ENCODE peak calls at places on chromosomes 13 and 19, in ten cellular contexts. W, E, H, N, R, T, M, G, D and O are unnamed samples.

GRCh38 chr19:4061178-4061682 is 5.5 kb downstream of the ZBTB7A start:
- DNase-seq in W (peak; percentile 69), E (peak; percentile 72), H (peak; percentile 93), N (no peak), R (no peak), T (no peak), M (peak; percentile 94), G (peak; percentile 93), D (peak; percentile 77), O (no peak)

GRCh38 chr19:43504426-43505185 is at the start of gene PHLDB3:
- DNase-seq in W (peak; percentile 43), E (peak; percentile 66), H (peak; percentile 50), N (no peak), R (no peak), T (peak; percentile 6), M (peak; percentile 76), G (peak; percentile 90), D (peak; percentile 62), O (peak; percentile 58)

GRCh38 chr13:41013834-41014233 is 5.3 kb downstream of the ELF1 start:
- DNase-seq in W (no peak), E (no peak), H (no peak), N (no peak), R (no peak), T (no peak), M (no peak), G (no peak), D (no peak), O (no peak)

GRCh38 chr19:27974082-27974513 is 1238.9 kb downstream of the UQCRFS1 start:
- DNase-seq in W (no peak), E (peak; percentile 16), H (peak; percentile 43), N (no peak), R (no peak), T (no peak), M (no peak), G (no peak), D (no peak), O (peak; percentile 8)

GRCh38 chr13:54945978-54946377 is 1917.4 kb downstream of the OLFM4 start:
- DNase-seq in W (no peak), E (no peak), H (no peak), N (no peak), R (no peak), T (no peak), M (no peak), G (no peak), D (no peak), O (no peak)

GRCh38 chr13:26423634-26424033 is 133.8 kb upstream of the WASF3 start:
- DNase-seq in W (peak; percentile 17), E (no peak), H (no peak), N (no peak), R (no peak), T (no peak), M (peak; percentile 92), G (no peak), D (no peak), O (no peak)

GRCh38 chr13:53379485-53379884 is 350.9 kb downstream of the OLFM4 start:
- DNase-seq in W (no peak), E (no peak), H (no peak), N (no peak), R (no peak), T (no peak), M (no peak), G (no peak), D (no peak), O (no peak)

GRCh38 chr19:17107546-17108452 is 32.2 kb downstream of the MYO9B start:
- DNase-seq in W (peak; percentile 75), E (peak; percentile 64), H (peak; percentile 73), N (no peak), R (no peak), T (peak; percentile 96), M (peak; percentile 97), G (peak; percentile 84), D (peak; percentile 99), O (no peak)

GRCh38 chr13:99005609-99006008 is 27.7 kb upstream of the DOCK9 start:
- DNase-seq in W (no peak), E (no peak), H (no peak), N (no peak), R (no peak), T (no peak), M (no peak), G (no peak), D (no peak), O (no peak)
- TF ChIP-seq POLR2A in W (no peak), E (no peak), H (no peak), N (no peak), R (no peak), T (no peak), M (no peak), G (no peak), D (no peak), O (no peak)

GRCh38 chr19:5893296-5893903 is 10.2 kb downstream of the NDUFA11 start:
- DNase-seq in W (no peak), E (no peak), H (no peak), N (no peak), R (no peak), T (no peak), M (no peak), G (no peak), D (no peak), O (no peak)

GRCh38 chr19:5895409-5895808 is 8.2 kb downstream of the NDUFA11 start:
- DNase-seq in W (no peak), E (no peak), H (no peak), N (no peak), R (no peak), T (no peak), M (no peak), G (no peak), D (no peak), O (no peak)

GRCh38 chr19:5892772-5893275 is 10.8 kb downstream of the NDUFA11 start:
- DNase-seq in W (no peak), E (no peak), H (no peak), N (no peak), R (no peak), T (no peak), M (no peak), G (no peak), D (no peak), O (no peak)

GRCh38 chr19:5894704-5895349 is 8.8 kb downstream of the NDUFA11 start:
- DNase-seq in W (no peak), E (no peak), H (no peak), N (no peak), R (no peak), T (no peak), M (no peak), G (no peak), D (no peak), O (no peak)

DNA sequence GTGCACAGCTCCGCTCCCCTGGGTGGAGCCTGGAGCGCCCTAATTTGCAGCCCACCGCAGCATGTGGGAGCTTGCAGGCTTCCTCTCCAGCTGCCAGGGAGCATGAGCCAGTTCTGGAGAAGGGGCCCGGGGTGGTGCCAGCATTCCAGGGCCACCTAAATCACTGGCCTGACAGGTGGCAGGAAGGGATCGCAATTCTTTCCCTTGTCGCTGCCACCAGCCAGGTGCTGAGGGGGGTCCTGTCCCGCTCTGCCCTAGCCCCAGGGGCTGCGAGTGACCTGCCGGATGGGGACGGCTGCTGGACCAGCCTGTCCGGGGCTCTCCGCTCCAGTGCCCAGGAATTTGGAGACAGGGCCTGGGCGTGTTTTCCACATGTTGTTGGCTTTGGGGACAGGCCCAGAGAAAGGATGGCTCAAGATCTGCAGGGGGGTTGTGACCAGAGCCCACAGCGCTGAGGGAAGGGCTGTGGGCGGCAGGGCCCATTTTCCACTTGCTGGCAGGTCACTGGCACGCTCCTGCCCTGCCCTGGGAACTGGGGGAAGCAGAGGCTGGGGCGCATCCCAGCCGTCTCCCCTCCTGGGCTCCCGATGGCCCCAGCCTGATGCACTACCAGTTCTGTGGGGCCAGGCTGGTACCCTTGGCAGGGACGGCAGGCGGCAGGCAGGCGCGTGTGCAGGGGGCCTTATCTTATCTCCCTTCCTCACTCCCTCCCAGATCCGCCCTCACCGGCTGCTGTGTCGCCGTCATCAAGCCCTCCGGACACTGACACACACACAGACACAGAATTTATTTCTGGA is 9.5 kb downstream of the NDUFA11 start:
- DNase-seq in W (peak; percentile 69), E (no peak), H (no peak), N (no peak), R (no peak), T (peak; percentile 51), M (no peak), G (peak; percentile 78), D (no peak), O (peak; percentile 93)
- TF ChIP-seq POLR2A in W (no peak), E (no peak), H (no peak), N (no peak), R (peak; percentile 44), T (no peak), M (no peak), G (no peak), D (no peak), O (no peak)

GRCh38 chr19:42198676-42199439 is 18.6 kb downstream of the DEDD2 start:
- DNase-seq in W (no peak), E (no peak), H (peak; percentile 44), N (no peak), R (peak; percentile 84), T (no peak), M (no peak), G (peak; percentile 94), D (no peak), O (no peak)

GRCh38 chr19:42201489-42202289 is 15.8 kb downstream of the DEDD2 start:
- DNase-seq in W (peak; percentile 43), E (no peak), H (peak; percentile 45), N (no peak), R (peak; percentile 72), T (no peak), M (no peak), G (peak; percentile 91), D (no peak), O (no peak)

GRCh38 chr19:42200116-42200740 is 17.2 kb downstream of the DEDD2 start:
- DNase-seq in W (no peak), E (no peak), H (no peak), N (no peak), R (no peak), T (no peak), M (no peak), G (peak; percentile 87), D (no peak), O (no peak)

GRCh38 chr19:42197375-42197817 is 20.1 kb downstream of the DEDD2 start:
- DNase-seq in W (no peak), E (no peak), H (no peak), N (no peak), R (no peak), T (no peak), M (no peak), G (no peak), D (no peak), O (no peak)

GRCh38 chr19:42199440-42200115 is 17.9 kb downstream of the DEDD2 start:
- DNase-seq in W (no peak), E (no peak), H (peak; percentile 34), N (no peak), R (peak; percentile 76), T (no peak), M (peak; percentile 76), G (peak; percentile 94), D (no peak), O (peak; percentile 87)
- TF ChIP-seq POLR2A in W (no peak), E (no peak), H (no peak), N (no peak), R (no peak), T (no peak), M (no peak), G (no peak), D (no peak), O (no peak)

GRCh38 chr19:40374084-40374483 is 15.9 kb downstream of the HIPK4 start:
- DNase-seq in W (no peak), E (no peak), H (no peak), N (no peak), R (no peak), T (no peak), M (no peak), G (no peak), D (no peak), O (no peak)

GRCh38 chr19:40378509-40378908 is 11.5 kb downstream of the HIPK4 start:
- DNase-seq in W (no peak), E (no peak), H (no peak), N (no peak), R (no peak), T (no peak), M (no peak), G (no peak), D (no peak), O (no peak)

GRCh38 chr19:40377876-40378385 is 12.1 kb downstream of the HIPK4 start:
- DNase-seq in W (no peak), E (no peak), H (no peak), N (no peak), R (no peak), T (no peak), M (no peak), G (no peak), D (no peak), O (no peak)

GRCh38 chr19:40379446-40380198 is 10.4 kb downstream of the HIPK4 start:
- DNase-seq in W (no peak), E (no peak), H (no peak), N (no peak), R (no peak), T (no peak), M (no peak), G (no peak), D (no peak), O (no peak)

GRCh38 chr19:40376286-40376862 is 13.6 kb downstream of the HIPK4 start:
- DNase-seq in W (no peak), E (no peak), H (no peak), N (no peak), R (no peak), T (no peak), M (no peak), G (no peak), D (no peak), O (no peak)
- TF ChIP-seq POLR2A in W (no peak), E (no peak), H (no peak), N (no peak), R (no peak), T (no peak), M (no peak), G (no peak), D (no peak), O (no peak)